ENCODE peak calls at places on chromosomes 12 and 14, in eight cellular contexts. One of them, this sample, is unnamed.

GRCh38 chr12:109302770-109303169 is 6.3 kb downstream of the FOXN4 start:
- DNase-seq in H1: no peak
- DNase-seq in A549: no peak
- DNase-seq in transverse colon: no peak
- DNase-seq in upper lobe of left lung: no peak
- DNase-seq in suprapubic skin: no peak
- DNase-seq in stomach: no peak
- DNase-seq in ovary: no peak
- DNase-seq in this sample: no peak

GRCh38 chr12:26297386-26298070 is 102.2 kb downstream of the SSPN start:
- DNase-seq in upper lobe of left lung: no peak
- DNase-seq in transverse colon: no peak
- DNase-seq in H1: no peak
- DNase-seq in A549: no peak
- DNase-seq in suprapubic skin: no peak
- DNase-seq in ovary: no peak
- DNase-seq in stomach: no peak
- DNase-seq in this sample: no peak

GRCh38 chr14:102525213-102526143 is 15.9 kb upstream of the ANKRD9 start:
- DNase-seq in upper lobe of left lung: peak; percentile 53
- DNase-seq in ovary: no peak
- DNase-seq in stomach: no peak
- DNase-seq in A549: peak; percentile 80
- DNase-seq in suprapubic skin: no peak
- DNase-seq in H1: no peak
- DNase-seq in transverse colon: peak; percentile 63
- DNase-seq in this sample: peak; percentile 38

GRCh38 chr14:88879016-88879415 is 54.6 kb downstream of the TTC8 start:
- DNase-seq in suprapubic skin: no peak
- DNase-seq in ovary: no peak
- DNase-seq in stomach: no peak
- DNase-seq in A549: peak; percentile 27
- DNase-seq in H1: no peak
- DNase-seq in transverse colon: no peak
- DNase-seq in upper lobe of left lung: no peak
- DNase-seq in this sample: no peak

GRCh38 chr12:62190921-62191746 is 69.1 kb upstream of the USP15 start:
- DNase-seq in A549: no peak
- DNase-seq in H1: no peak
- DNase-seq in transverse colon: no peak
- DNase-seq in upper lobe of left lung: peak; percentile 31
- DNase-seq in ovary: peak; percentile 26
- DNase-seq in suprapubic skin: no peak
- DNase-seq in stomach: no peak
- DNase-seq in this sample: no peak

GRCh38 chr12:26273811-26274210 is 78.4 kb downstream of the SSPN start:
- DNase-seq in A549: no peak
- DNase-seq in suprapubic skin: no peak
- DNase-seq in transverse colon: no peak
- DNase-seq in stomach: no peak
- DNase-seq in upper lobe of left lung: no peak
- DNase-seq in ovary: no peak
- DNase-seq in H1: no peak
- DNase-seq in this sample: no peak

GRCh38 chr12:7439579-7440505 is 4.1 kb downstream of the CD163L1 start:
- DNase-seq in stomach: no peak
- DNase-seq in transverse colon: peak; percentile 47
- DNase-seq in H1: peak; percentile 31
- DNase-seq in upper lobe of left lung: peak; percentile 31
- DNase-seq in suprapubic skin: no peak
- DNase-seq in ovary: no peak
- DNase-seq in A549: peak; percentile 93
- DNase-seq in this sample: no peak

GRCh38 chr14:98347686-98348085 is 924.3 kb downstream of the BCL11B start:
- DNase-seq in A549: no peak
- DNase-seq in upper lobe of left lung: no peak
- DNase-seq in suprapubic skin: no peak
- DNase-seq in H1: no peak
- DNase-seq in ovary: no peak
- DNase-seq in transverse colon: no peak
- DNase-seq in stomach: no peak
- DNase-seq in this sample: no peak

GRCh38 chr14:30034049-30034635 is 106.5 kb upstream of the PRKD1 start:
- DNase-seq in A549: no peak
- DNase-seq in stomach: no peak
- DNase-seq in upper lobe of left lung: no peak
- DNase-seq in H1: peak; percentile 15
- DNase-seq in ovary: no peak
- DNase-seq in suprapubic skin: no peak
- DNase-seq in transverse colon: no peak
- DNase-seq in this sample: no peak

GRCh38 chr14:101408077-101408831 is 153.0 kb upstream of the DIO3 start:
- DNase-seq in stomach: no peak
- DNase-seq in A549: no peak
- DNase-seq in upper lobe of left lung: no peak
- DNase-seq in ovary: no peak
- DNase-seq in suprapubic skin: no peak
- DNase-seq in transverse colon: no peak
- DNase-seq in H1: no peak
- DNase-seq in this sample: peak; percentile 21

GRCh38 chr14:41749425-41749824 is 142.7 kb downstream of the LRFN5 start:
- DNase-seq in stomach: no peak
- DNase-seq in H1: no peak
- DNase-seq in upper lobe of left lung: no peak
- DNase-seq in ovary: no peak
- DNase-seq in A549: no peak
- DNase-seq in transverse colon: no peak
- DNase-seq in suprapubic skin: no peak
- DNase-seq in this sample: no peak

GRCh38 chr12:122362758-122363157 is 59.7 kb downstream of the CLIP1 start:
- DNase-seq in stomach: no peak
- DNase-seq in suprapubic skin: no peak
- DNase-seq in ovary: no peak
- DNase-seq in transverse colon: no peak
- DNase-seq in upper lobe of left lung: no peak
- DNase-seq in H1: no peak
- DNase-seq in A549: no peak
- DNase-seq in this sample: no peak

GRCh38 chr14:105063041-105063440 is 2.2 kb downstream of the GPR132 start:
- DNase-seq in ovary: no peak
- DNase-seq in A549: no peak
- DNase-seq in H1: no peak
- DNase-seq in upper lobe of left lung: no peak
- DNase-seq in suprapubic skin: no peak
- DNase-seq in transverse colon: no peak
- DNase-seq in stomach: no peak
- DNase-seq in this sample: no peak

GRCh38 chr14:93114068-93114710 is 1.5 kb downstream of the ITPK1 start:
- DNase-seq in suprapubic skin: no peak
- DNase-seq in A549: no peak
- DNase-seq in stomach: no peak
- DNase-seq in ovary: peak; percentile 43
- DNase-seq in H1: no peak
- DNase-seq in upper lobe of left lung: no peak
- DNase-seq in transverse colon: no peak
- DNase-seq in this sample: no peak

GRCh38 chr14:63398952-63399351 is 80.2 kb upstream of the GPHB5 start:
- DNase-seq in A549: no peak
- DNase-seq in stomach: no peak
- DNase-seq in H1: no peak
- DNase-seq in transverse colon: no peak
- DNase-seq in suprapubic skin: no peak
- DNase-seq in ovary: no peak
- DNase-seq in upper lobe of left lung: no peak
- DNase-seq in this sample: no peak

GRCh38 chr14:100391777-100392176 is 68.6 kb downstream of the SLC25A47 start:
- DNase-seq in ovary: no peak
- DNase-seq in H1: no peak
- DNase-seq in upper lobe of left lung: no peak
- DNase-seq in stomach: no peak
- DNase-seq in suprapubic skin: no peak
- DNase-seq in transverse colon: no peak
- DNase-seq in A549: no peak
- DNase-seq in this sample: no peak

GRCh38 chr12:32586390-32586789 is 92.7 kb upstream of the DNM1L start:
- DNase-seq in ovary: no peak
- DNase-seq in upper lobe of left lung: no peak
- DNase-seq in transverse colon: no peak
- DNase-seq in suprapubic skin: no peak
- DNase-seq in H1: no peak
- DNase-seq in stomach: no peak
- DNase-seq in A549: no peak
- DNase-seq in this sample: no peak
- TF ChIP-seq EP300 in ovary: no peak
- TF ChIP-seq EP300 in upper lobe of left lung: no peak
- TF ChIP-seq EP300 in transverse colon: no peak
- TF ChIP-seq EP300 in suprapubic skin: no peak
- TF ChIP-seq EP300 in H1: no peak
- TF ChIP-seq EP300 in stomach: no peak
- TF ChIP-seq EP300 in A549: no peak
- TF ChIP-seq EP300 in this sample: no peak

GRCh38 chr14:90194706-90195105 is 61.6 kb upstream of the PSMC1 start:
- DNase-seq in ovary: no peak
- DNase-seq in A549: no peak
- DNase-seq in stomach: no peak
- DNase-seq in H1: no peak
- DNase-seq in transverse colon: no peak
- DNase-seq in upper lobe of left lung: no peak
- DNase-seq in suprapubic skin: no peak
- DNase-seq in this sample: no peak

GRCh38 chr14:90191585-90191984 is 64.8 kb upstream of the PSMC1 start:
- DNase-seq in ovary: no peak
- DNase-seq in stomach: no peak
- DNase-seq in H1: no peak
- DNase-seq in A549: peak; percentile 10
- DNase-seq in transverse colon: no peak
- DNase-seq in upper lobe of left lung: no peak
- DNase-seq in suprapubic skin: no peak
- DNase-seq in this sample: no peak

GRCh38 chr14:90198541-90198940 is 57.8 kb upstream of the PSMC1 start:
- DNase-seq in stomach: no peak
- DNase-seq in transverse colon: no peak
- DNase-seq in A549: no peak
- DNase-seq in ovary: no peak
- DNase-seq in suprapubic skin: no peak
- DNase-seq in H1: no peak
- DNase-seq in upper lobe of left lung: no peak
- DNase-seq in this sample: no peak

GRCh38 chr14:90191154-90191553 is 65.2 kb upstream of the PSMC1 start:
- DNase-seq in upper lobe of left lung: no peak
- DNase-seq in transverse colon: peak; percentile 8
- DNase-seq in stomach: peak; percentile 29
- DNase-seq in A549: no peak
- DNase-seq in suprapubic skin: no peak
- DNase-seq in H1: no peak
- DNase-seq in ovary: no peak
- DNase-seq in this sample: no peak

GRCh38 chr14:90193925-90194324 is 62.4 kb upstream of the PSMC1 start:
- DNase-seq in H1: no peak
- DNase-seq in upper lobe of left lung: no peak
- DNase-seq in suprapubic skin: no peak
- DNase-seq in transverse colon: no peak
- DNase-seq in A549: peak; percentile 23
- DNase-seq in stomach: no peak
- DNase-seq in ovary: no peak
- DNase-seq in this sample: no peak
- TF ChIP-seq CTCF in H1: peak; percentile 75
- TF ChIP-seq CTCF in upper lobe of left lung: no peak
- TF ChIP-seq CTCF in suprapubic skin: no peak
- TF ChIP-seq CTCF in transverse colon: no peak
- TF ChIP-seq CTCF in A549: peak; percentile 25
- TF ChIP-seq CTCF in stomach: no peak
- TF ChIP-seq CTCF in ovary: no peak
- TF ChIP-seq CTCF in this sample: no peak

GRCh38 chr14:78863143-78863542 is 693.0 kb downstream of the NRXN3 start:
- DNase-seq in A549: peak; percentile 12
- DNase-seq in stomach: no peak
- DNase-seq in ovary: no peak
- DNase-seq in transverse colon: no peak
- DNase-seq in suprapubic skin: no peak
- DNase-seq in H1: no peak
- DNase-seq in upper lobe of left lung: no peak
- DNase-seq in this sample: no peak
- TF ChIP-seq EP300 in A549: no peak
- TF ChIP-seq EP300 in stomach: no peak
- TF ChIP-seq EP300 in ovary: no peak
- TF ChIP-seq EP300 in transverse colon: no peak
- TF ChIP-seq EP300 in suprapubic skin: no peak
- TF ChIP-seq EP300 in H1: no peak
- TF ChIP-seq EP300 in upper lobe of left lung: no peak
- TF ChIP-seq EP300 in this sample: no peak

GRCh38 chr14:56751471-56751870 is 58.8 kb downstream of the OTX2 start:
- DNase-seq in ovary: no peak
- DNase-seq in transverse colon: no peak
- DNase-seq in stomach: no peak
- DNase-seq in suprapubic skin: no peak
- DNase-seq in A549: peak; percentile 4
- DNase-seq in upper lobe of left lung: no peak
- DNase-seq in H1: no peak
- DNase-seq in this sample: no peak
- TF ChIP-seq CTCF in ovary: no peak
- TF ChIP-seq CTCF in transverse colon: no peak
- TF ChIP-seq CTCF in stomach: no peak
- TF ChIP-seq CTCF in suprapubic skin: no peak
- TF ChIP-seq CTCF in A549: no peak
- TF ChIP-seq CTCF in upper lobe of left lung: no peak
- TF ChIP-seq CTCF in H1: peak; percentile 43
- TF ChIP-seq CTCF in this sample: no peak